ENCODE peak calls at places on chromosomes 2 and 18, in eight cellular contexts. C is activated T-cell treated with anti-CD3 and anti-CD28 coated beads for 1 hour; D is AG09319; B is islet precursor cell; O is activated naive CD4-positive, alpha-beta T cell treated with anti-CD3 and anti-CD28 coated beads for 36 hours; L is endothelial cell; I is CD4-positive, alpha-beta T cell; N is right cardiac atrium. H is an unnamed sample.

GRCh38 chr2:76921006-76921405 is 601.2 kb downstream of the LRRTM4 start:
- DNase-seq in B (no peak), C (no peak), L (no peak), I (no peak), O (no peak), N (no peak), D (no peak), H (no peak)

GRCh38 chr2:202014328-202015034 is 19.2 kb upstream of the FZD7 start:
- DNase-seq in L (no peak), C (no peak), N (no peak), D (no peak), B (peak; percentile 81), O (no peak), I (no peak), H (no peak)

GRCh38 chr2:146312899-146313298 is 1531.9 kb upstream of the ACVR2A start:
- DNase-seq in D (no peak), O (no peak), I (no peak), L (no peak), B (no peak), N (no peak), C (no peak), H (no peak)

GRCh38 chr2:16821696-16822095 is 156.1 kb upstream of the CYRIA start:
- DNase-seq in N (no peak), O (no peak), I (no peak), L (no peak), B (no peak), D (no peak), C (no peak), H (no peak)

GRCh38 chr2:30147715-30148611 is 1.2 kb downstream of the YPEL5 start:
- DNase-seq in B (peak; percentile 87), I (peak; percentile 72), D (peak; percentile 14), C (peak; percentile 72), L (peak; percentile 93), N (peak; percentile 94), O (peak; percentile 75), H (peak; percentile 84)

GRCh38 chr2:159300586-159300985 is 14.1 kb upstream of the WDSUB1 start:
- DNase-seq in O (no peak), C (no peak), D (no peak), B (peak; percentile 77), L (no peak), I (no peak), N (no peak), H (no peak)

GRCh38 chr18:650428-650858 is 7.0 kb upstream of the TYMS start:
- DNase-seq in D (no peak), I (no peak), C (no peak), O (peak; percentile 58), B (no peak), N (no peak), L (no peak), H (no peak)

GRCh38 chr2:98823196-98824166 is 92.5 kb upstream of the MGAT4A start:
- DNase-seq in L (no peak), C (no peak), O (no peak), N (peak; percentile 66), I (no peak), B (no peak), D (no peak), H (no peak)

GRCh38 chr2:152298754-152299153 is 36.2 kb upstream of the FMNL2 start:
- DNase-seq in L (no peak), D (no peak), C (no peak), O (no peak), I (no peak), N (no peak), B (no peak), H (no peak)

GRCh38 chr2:235132641-235133040 is 180.8 kb downstream of the SH3BP4 start:
- DNase-seq in O (no peak), D (no peak), I (no peak), B (no peak), L (no peak), C (no peak), N (no peak), H (no peak)

GRCh38 chr2:88127638-88127887 is 299 bp downstream of the FABP1 start:
- DNase-seq in B (no peak), D (no peak), I (no peak), N (no peak), O (no peak), C (no peak), L (no peak), H (no peak)

GRCh38 chr2:130302164-130302886 is 40.4 kb upstream of the IMP4 start:
- DNase-seq in C (no peak), D (no peak), B (no peak), N (no peak), O (no peak), I (no peak), L (no peak), H (no peak)

GRCh38 chr2:8490166-8490565 is 191.7 kb upstream of the ID2 start:
- DNase-seq in O (no peak), C (no peak), I (no peak), B (no peak), N (no peak), D (no peak), L (no peak), H (no peak)

GRCh38 chr2:212998629-212999359 is 152.6 kb downstream of the IKZF2 start:
- DNase-seq in B (no peak), L (no peak), I (no peak), O (no peak), D (no peak), C (no peak), N (no peak), H (no peak)

GRCh38 chr2:75155115-75155514 is 44.2 kb downstream of the TACR1 start:
- DNase-seq in O (no peak), D (no peak), B (no peak), L (no peak), N (no peak), C (no peak), I (no peak), H (no peak)

GRCh38 chr2:219385958-219386520 is 1.7 kb downstream of the DNPEP start:
- DNase-seq in O (no peak), C (no peak), I (no peak), N (peak; percentile 55), D (no peak), B (no peak), L (no peak), H (no peak)

GRCh38 chr18:45619062-45619825 is 4.0 kb downstream of the SLC14A2 start:
- DNase-seq in N (peak; percentile 92), I (no peak), C (no peak), O (no peak), B (no peak), L (no peak), D (no peak), H (peak; percentile 24)

GRCh38 chr2:129885735-129886134 is 93.7 kb upstream of the RAB6C start:
- DNase-seq in N (no peak), C (no peak), I (no peak), L (no peak), O (no peak), B (peak; percentile 63), D (no peak), H (peak; percentile 27)

GRCh38 chr18:56238576-56238975 is 399.8 kb downstream of the TXNL1 start:
- DNase-seq in N (no peak), B (no peak), D (no peak), C (no peak), O (no peak), I (no peak), L (no peak), H (no peak)

GRCh38 chr18:22541232-22541631 is 123.5 kb upstream of the CTAGE1 start:
- DNase-seq in L (no peak), D (no peak), N (no peak), I (no peak), C (no peak), O (no peak), B (no peak), H (no peak)

GRCh38 chr2:55408098-55408882 is 11.4 kb downstream of the CCDC88A start:
- DNase-seq in L (no peak), C (no peak), N (no peak), O (no peak), B (no peak), D (no peak), I (no peak), H (no peak)

GRCh38 chr2:175175896-175176295 is 5.6 kb downstream of the ATP5MC3 start:
- DNase-seq in B (no peak), O (no peak), I (no peak), L (no peak), D (no peak), N (no peak), C (no peak), H (no peak)

GRCh38 chr2:129866391-129866790 is 113.1 kb upstream of the RAB6C start:
- DNase-seq in I (no peak), L (no peak), D (no peak), N (no peak), B (no peak), C (no peak), O (no peak), H (peak; percentile 67)

GRCh38 chr18:62894681-62895390 is 179.5 kb downstream of the PHLPP1 start:
- DNase-seq in C (no peak), B (no peak), O (no peak), I (no peak), D (no peak), N (no peak), L (no peak), H (no peak)

GRCh38 chr2:39851251-39851650 is 72.2 kb upstream of the THUMPD2 start:
- DNase-seq in D (no peak), C (no peak), O (no peak), B (no peak), I (no peak), L (no peak), N (no peak), H (no peak)